ENCODE peak calls at places on chromosomes 2 and 18, in seven cellular contexts. K, B, F, W, S, A and E are unnamed samples.

GRCh38 chr2:209579236-209579749 is 155.4 kb downstream of the MAP2 start:
- DNase-seq in W (no peak), S (no peak), F (no peak), A (no peak), B (no peak), K (no peak), E (no peak)

GRCh38 chr2:182818541-182819308 is 47.7 kb downstream of the FRZB start:
- DNase-seq in S (no peak), W (no peak), A (no peak), K (no peak), F (no peak), B (no peak), E (no peak)

GRCh38 chr18:75316826-75317225 is 106.2 kb downstream of the TSHZ1 start:
- DNase-seq in S (no peak), B (no peak), K (no peak), A (no peak), W (no peak), F (no peak), E (no peak)

GRCh38 chr2:62404948-62405347 is 101.0 kb downstream of the TMEM17 start:
- DNase-seq in W (no peak), A (no peak), B (no peak), F (no peak), S (no peak), K (no peak), E (no peak)

GRCh38 chr2:203498161-203498560 is 36.9 kb downstream of the RAPH1 start:
- DNase-seq in A (no peak), W (no peak), B (peak), F (no peak), S (no peak), K (no peak), E (no peak)

GRCh38 chr18:10745232-10745631 is 219.4 kb downstream of the NAPG start:
- DNase-seq in A (no peak), B (no peak), S (no peak), F (no peak), W (no peak), K (no peak), E (no peak)

GRCh38 chr18:77102246-77103040 is 30.1 kb downstream of the MBP start:
- DNase-seq in S (no peak), F (no peak), W (no peak), K (no peak), B (no peak), A (no peak), E (no peak)

GRCh38 chr18:57437433-57437781 is 2.2 kb downstream of the ONECUT2 start:
- DNase-seq in F (no peak), A (no peak), S (no peak), K (peak), W (no peak), B (no peak), E (no peak)

GRCh38 chr2:43826305-43827250 is 12.1 kb downstream of the ABCG5 start:
- DNase-seq in K (no peak), S (no peak), F (no peak), A (no peak), B (no peak), W (no peak), E (no peak)

GRCh38 chr18:74226156-74226555 is 65.6 kb downstream of the CYB5A start:
- DNase-seq in B (no peak), K (no peak), W (no peak), S (no peak), F (peak), A (no peak), E (peak)

GRCh38 chr2:86787701-86788100 is 3.0 kb downstream of the CD8A start:
- DNase-seq in B (no peak), F (no peak), K (no peak), W (no peak), S (no peak), A (no peak), E (no peak)

GRCh38 chr2:68292108-68292710 is 27.5 kb downstream of the CNRIP1 start:
- DNase-seq in S (no peak), B (peak), F (peak), W (no peak), K (no peak), A (no peak), E (no peak)

GRCh38 chr18:73407506-73407905 is 539.7 kb upstream of the NETO1 start:
- DNase-seq in K (no peak), B (no peak), W (no peak), S (no peak), A (no peak), F (no peak), E (no peak)

GRCh38 chr2:7773362-7773973 is 856.3 kb downstream of the RNF144A start:
- DNase-seq in K (no peak), W (no peak), B (no peak), S (no peak), A (no peak), F (no peak), E (peak)

GRCh38 chr2:39266906-39267434 is 23.2 kb upstream of the CDKL4 start:
- DNase-seq in W (no peak), S (no peak), B (no peak), F (no peak), A (no peak), K (no peak), E (no peak)

GRCh38 chr2:200432296-200432695 is 77.6 kb downstream of the KCTD18 start:
- DNase-seq in A (no peak), S (no peak), B (no peak), W (no peak), K (no peak), F (no peak), E (no peak)

GRCh38 chr2:196247979-196248286 is 76.6 kb upstream of the STK17B start:
- DNase-seq in K (no peak), B (no peak), A (no peak), S (no peak), W (no peak), F (no peak), E (no peak)

GRCh38 chr2:237315170-237315880 is 98.6 kb downstream of the COL6A3 start:
- DNase-seq in W (peak), A (peak), S (peak), K (peak), F (peak), B (no peak), E (peak)

GRCh38 chr2:228410051-228410450 is 228.6 kb upstream of the SPHKAP start:
- DNase-seq in A (no peak), K (no peak), F (no peak), W (no peak), B (no peak), S (no peak), E (no peak)

GRCh38 chr18:59042477-59042842 is 97.2 kb upstream of the SEC11C start:
- DNase-seq in A (no peak), S (no peak), K (no peak), F (no peak), W (no peak), B (no peak), E (no peak)

GRCh38 chr2:866887-867286 is 83.8 kb upstream of the SNTG2 start:
- DNase-seq in K (no peak), A (no peak), W (no peak), B (no peak), F (no peak), S (no peak), E (no peak)

GRCh38 chr2:99389371-99389770 is 52.2 kb downstream of the EIF5B start:
- DNase-seq in F (no peak), W (no peak), S (no peak), A (no peak), K (no peak), B (no peak), E (no peak)

GRCh38 chr2:47064076-47064475 is 91.0 kb downstream of the STPG4 start:
- DNase-seq in F (no peak), W (no peak), B (no peak), A (no peak), K (no peak), S (no peak), E (no peak)

GRCh38 chr2:27720004-27720551 is 51.4 kb upstream of the MRPL33 start:
- DNase-seq in F (no peak), W (peak), S (no peak), A (no peak), K (no peak), B (peak), E (no peak)

GRCh38 chr2:54422072-54422581 is 34.0 kb upstream of the SPTBN1 start:
- DNase-seq in W (no peak), F (no peak), K (no peak), S (no peak), B (no peak), A (no peak), E (no peak)

GRCh38 chr2:158024288-158024898 is 77.3 kb upstream of the UPP2 start:
- DNase-seq in A (peak), S (no peak), F (peak), W (no peak), B (peak), K (no peak), E (no peak)

GRCh38 chr2:47644351-47644750 is 138.6 kb upstream of the MSH6 start:
- DNase-seq in K (no peak), F (no peak), A (no peak), S (no peak), W (no peak), B (no peak), E (peak)

GRCh38 chr18:25350561-25351201 is 1.3 kb downstream of the ZNF521 start:
- DNase-seq in W (peak), A (peak), S (peak), B (no peak), K (no peak), F (no peak), E (peak)
- TF ChIP-seq POLR2A in W (peak), A (no peak), S (no peak), B (no peak), K (no peak), F (no peak), E (no peak)

DNA sequence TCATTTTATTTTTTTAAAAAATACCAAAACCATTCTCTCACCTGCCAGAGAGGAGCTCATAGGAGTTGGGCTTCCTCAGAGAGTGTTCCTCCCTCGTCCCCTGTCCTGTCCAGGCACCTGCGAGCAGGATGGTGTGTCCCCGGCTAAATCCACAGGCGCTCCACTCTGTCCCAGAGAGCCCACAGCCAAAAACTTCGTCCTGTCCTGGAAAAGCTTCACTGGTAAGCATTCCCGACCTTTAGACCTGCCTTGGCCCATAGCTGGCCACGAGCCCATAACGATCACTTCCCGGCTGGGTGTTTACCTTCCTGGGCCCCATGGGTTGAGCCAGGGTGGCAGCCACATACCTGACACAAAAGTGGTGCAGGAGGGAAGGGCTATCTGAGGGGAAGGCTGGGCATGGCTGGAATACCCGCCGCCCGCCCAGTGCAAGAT is at the start of gene NGEF:
- DNase-seq in A (no peak), F (peak), W (no peak), K (peak), B (no peak), S (no peak), E (no peak)
- TF ChIP-seq POLR2A in A (peak), F (peak), W (no peak), K (peak), B (no peak), S (no peak), E (no peak)

GRCh38 chr2:163419000-163419575 is 316.7 kb downstream of the FIGN start:
- DNase-seq in K (no peak), F (no peak), W (no peak), A (no peak), B (no peak), S (no peak), E (no peak)
- TF ChIP-seq POLR2A in K (no peak), F (no peak), W (no peak), A (no peak), B (no peak), S (no peak), E (no peak)

DNA sequence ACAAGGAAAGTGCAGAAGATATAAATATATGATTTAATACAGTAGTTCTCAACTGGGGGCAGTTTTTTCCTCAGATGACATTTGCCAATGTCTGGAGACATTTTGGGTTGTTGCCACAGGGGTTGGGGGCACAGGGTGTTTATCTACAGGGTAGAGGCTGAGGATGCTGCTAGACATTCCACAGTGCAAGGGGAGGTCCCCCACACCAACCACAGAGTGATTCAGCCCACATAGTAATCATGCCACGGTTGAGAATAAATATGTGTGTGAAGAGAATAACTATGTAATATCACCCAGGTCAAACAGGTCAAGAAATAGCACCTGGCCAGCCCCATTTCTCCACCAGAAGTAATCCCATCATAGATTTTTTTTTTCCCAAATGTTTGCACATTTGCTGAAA is 17.9 kb downstream of the DYSF start:
- DNase-seq in B (no peak), F (no peak), W (no peak), S (no peak), K (no peak), A (no peak), E (no peak)
- TF ChIP-seq POLR2A in B (no peak), F (no peak), W (no peak), S (no peak), K (no peak), A (no peak), E (no peak)

DNA sequence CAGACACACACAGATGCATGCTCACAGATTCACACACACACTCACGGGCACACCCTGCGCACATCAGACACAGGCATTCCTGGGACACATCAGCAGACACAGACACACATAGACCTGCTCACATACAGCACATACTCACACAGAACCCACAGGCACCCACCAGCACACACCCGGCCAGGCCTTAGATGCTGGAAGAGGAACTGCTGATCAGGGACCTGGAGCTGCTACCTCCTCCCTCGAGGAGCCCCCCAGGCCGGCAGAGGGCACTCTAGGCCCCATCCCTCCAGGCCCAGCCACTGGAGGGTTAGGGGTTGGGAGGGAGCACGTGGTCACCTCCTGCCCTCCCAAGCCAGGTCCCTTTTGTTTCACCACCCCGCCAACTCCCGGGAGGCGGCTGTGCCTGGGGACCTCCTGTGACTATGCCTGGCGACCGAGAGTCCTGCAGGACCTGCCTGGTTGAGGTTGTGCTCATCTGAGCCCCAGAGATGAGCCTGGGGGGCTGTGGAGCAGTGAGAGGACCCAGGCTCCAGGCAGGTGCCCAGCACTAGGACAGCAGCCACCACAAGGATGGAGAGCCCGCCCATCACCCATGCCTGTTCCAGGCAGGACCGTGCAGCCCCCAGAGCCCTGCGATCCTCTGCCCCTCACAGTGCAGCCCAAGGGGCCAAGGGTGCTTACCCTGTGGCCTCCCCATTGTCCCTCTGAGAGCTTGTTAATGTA is 21.0 kb upstream of the PTMA start:
- DNase-seq in W (no peak), A (peak), B (peak), F (peak), K (peak), S (peak), E (peak)
- TF ChIP-seq POLR2A in W (no peak), A (no peak), B (no peak), F (no peak), K (no peak), S (no peak), E (no peak)

GRCh38 chr2:231662028-231662810 is 46.1 kb upstream of the PTMA start:
- DNase-seq in W (peak), B (peak), F (peak), A (peak), S (peak), K (peak), E (peak)
- TF ChIP-seq POLR2A in W (peak), B (peak), F (peak), A (peak), S (peak), K (peak), E (no peak)

GRCh38 chr2:197307236-197307932 is 3.2 kb downstream of the ANKRD44 start:
- DNase-seq in B (no peak), W (no peak), A (no peak), K (no peak), S (no peak), F (no peak), E (no peak)

GRCh38 chr2:197309369-197310231 is 980 bp downstream of the ANKRD44 start:
- DNase-seq in A (peak), K (peak), W (peak), F (peak), S (peak), B (no peak), E (peak)

GRCh38 chr2:197306691-197307030 is 3.9 kb downstream of the ANKRD44 start:
- DNase-seq in S (peak), F (peak), A (peak), K (peak), B (no peak), W (no peak), E (no peak)

GRCh38 chr2:197308635-197309368 is 1.8 kb downstream of the ANKRD44 start:
- DNase-seq in W (no peak), B (no peak), A (no peak), S (no peak), F (no peak), K (no peak), E (no peak)

DNA sequence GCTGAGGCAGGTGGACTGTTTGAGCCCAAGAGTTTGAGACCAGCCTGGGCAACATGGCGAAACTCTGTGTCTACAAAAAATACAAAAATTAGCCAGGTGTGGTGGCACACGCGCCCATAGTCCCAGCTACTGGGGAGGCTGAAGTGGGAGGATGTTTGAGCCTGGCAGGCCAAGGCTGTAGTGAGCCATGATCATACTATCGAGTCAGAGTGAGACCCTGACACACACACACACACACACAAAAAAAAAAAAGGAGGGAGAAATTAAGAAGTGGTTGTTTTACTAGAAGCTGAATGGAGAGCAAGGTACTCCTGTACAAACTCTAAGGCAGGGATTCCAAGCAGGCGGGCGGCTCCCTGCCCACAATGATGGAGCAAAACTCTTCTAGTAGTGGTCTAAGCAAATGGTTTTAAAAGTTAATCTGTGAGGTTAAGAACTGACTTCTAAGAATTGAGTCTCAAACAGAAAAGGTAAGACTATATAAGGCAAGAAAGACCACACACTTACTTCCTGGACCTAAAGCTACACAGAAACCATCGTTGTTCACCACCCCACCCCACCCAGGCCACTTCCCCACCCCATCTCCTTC is 2.6 kb downstream of the ANKRD44 start:
- DNase-seq in S (no peak), B (no peak), W (no peak), F (no peak), A (no peak), K (no peak), E (no peak)
- TF ChIP-seq POLR2A in S (no peak), B (no peak), W (no peak), F (no peak), A (no peak), K (no peak), E (no peak)

DNA sequence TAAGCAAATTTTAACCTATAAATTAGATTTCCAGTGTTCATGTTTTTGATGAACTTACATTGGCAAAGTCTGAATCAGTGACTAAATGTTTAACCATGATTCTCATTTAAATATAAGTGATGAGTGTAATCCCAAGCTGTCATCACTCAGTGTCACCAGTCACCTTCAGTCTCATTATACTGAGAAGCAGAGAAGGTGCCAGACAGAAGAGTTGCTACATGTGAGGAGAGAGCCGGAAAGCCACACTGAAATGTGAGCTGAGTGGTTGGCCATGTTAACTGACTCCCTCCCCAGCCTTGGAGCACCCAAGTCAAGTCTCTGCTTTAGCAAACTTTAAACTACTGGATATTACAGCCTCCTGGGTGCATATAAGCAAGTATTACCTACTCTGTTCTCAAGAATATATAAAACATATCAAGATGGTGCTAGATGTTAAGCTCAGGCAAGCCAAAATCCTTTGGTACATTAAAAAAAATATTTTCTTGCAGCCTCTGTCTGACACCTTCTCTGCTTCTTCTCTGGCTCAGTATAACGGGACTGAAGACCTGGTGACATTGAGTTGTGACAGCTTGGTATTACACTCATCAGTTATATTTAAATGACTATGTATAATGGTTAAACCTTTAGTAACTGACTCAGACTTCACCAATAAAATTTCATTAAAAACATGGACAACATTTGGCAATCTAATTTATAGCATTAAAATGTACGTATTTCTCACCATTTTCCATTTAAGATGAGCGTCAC is 75.8 kb upstream of the MAP3K20 start:
- DNase-seq in W (no peak), F (no peak), B (no peak), K (no peak), S (no peak), A (no peak), E (no peak)
- TF ChIP-seq POLR2A in W (no peak), F (no peak), B (no peak), K (no peak), S (no peak), A (no peak), E (no peak)

GRCh38 chr2:105377871-105378270 is 21.0 kb downstream of the FHL2 start:
- DNase-seq in K (no peak), B (no peak), A (no peak), F (no peak), W (no peak), S (no peak), E (no peak)
- TF ChIP-seq POLR2A in K (no peak), B (no peak), A (no peak), F (no peak), W (no peak), S (no peak), E (no peak)